ENCODE peak calls at places on chromosomes 5 and 9, in seven cellular contexts. H is A549, E is K562, Z is GM12878, N is IMR-90, Q is SK-N-SH, I is HepG2. J is an unnamed sample.
A peak's percentile ranks its signal among the peaks of the same experiment; 100 is the strongest.

GRCh38 chr5:180806351-180807011 is 3.9 kb upstream of the MGAT1 start:
- DNase-seq in H (no peak), E (no peak), Z (no peak), N (no peak), Q (no peak), I (no peak), J (no peak)

GRCh38 chr9:96140401-96141180 is 161.4 kb downstream of the HSD17B3 start:
- DNase-seq in H (no peak), E (no peak), Z (no peak), N (no peak), Q (no peak), I (no peak), J (no peak)

GRCh38 chr5:159975462-159976019 is 33.4 kb upstream of the TTC1 start:
- DNase-seq in H (peak; percentile 26), E (no peak), Z (no peak), N (peak; percentile 97), Q (peak; percentile 36), I (peak; percentile 6), J (no peak)

GRCh38 chr9:84538879-84539278 is 130.7 kb upstream of the NTRK2 start:
- DNase-seq in H (no peak), E (no peak), Z (no peak), N (no peak), Q (no peak), I (no peak), J (no peak)

GRCh38 chr5:88883566-88884434 is 816 bp upstream of the MEF2C start:
- DNase-seq in H (no peak), E (peak; percentile 47), Z (no peak), N (peak; percentile 79), Q (peak; percentile 69), I (no peak), J (peak; percentile 77)

GRCh38 chr9:132001550-132001949 is 78.1 kb downstream of the MED27 start:
- DNase-seq in H (no peak), E (no peak), Z (no peak), N (no peak), Q (no peak), I (no peak), J (no peak)

GRCh38 chr5:176612855-176613254 is 2.9 kb upstream of the GPRIN1 start:
- DNase-seq in H (no peak), E (no peak), Z (no peak), N (no peak), Q (no peak), I (no peak), J (no peak)

GRCh38 chr9:110767559-110768063 is 99.0 kb downstream of the MUSK start:
- DNase-seq in H (no peak), E (no peak), Z (no peak), N (peak; percentile 51), Q (no peak), I (no peak), J (no peak)

DNA sequence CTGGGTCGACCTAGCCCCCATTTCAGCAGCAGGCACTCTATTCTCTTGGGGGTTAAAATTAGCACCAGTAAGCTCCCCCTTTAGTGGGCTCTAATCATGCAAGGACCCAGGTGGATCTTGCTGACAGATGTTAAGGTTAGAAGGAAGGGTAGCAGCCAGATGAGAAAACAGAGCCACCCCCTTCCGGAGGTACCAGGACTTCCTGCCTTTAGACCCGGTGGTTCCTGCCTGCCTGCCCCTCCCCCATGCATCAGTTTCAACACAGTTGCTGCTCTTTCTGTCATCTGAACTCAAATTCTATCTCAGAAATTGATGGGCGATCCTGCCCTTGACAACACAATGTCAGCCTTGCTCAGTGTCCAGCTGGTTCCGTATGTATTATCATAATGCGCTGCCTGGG is 287.3 kb downstream of the EBF1 start:
- DNase-seq in H (no peak), E (no peak), Z (peak; percentile 51), N (no peak), Q (no peak), I (no peak), J (peak; percentile 48)
- TF ChIP-seq RFX5 in H (no peak), E (no peak), Z (no peak), N (no peak), Q (no peak), I (no peak), J (no peak)

GRCh38 chr5:139194486-139194885 is 3.7 kb downstream of the SIL1 start:
- DNase-seq in H (no peak), E (no peak), Z (no peak), N (no peak), Q (no peak), I (no peak), J (no peak)
- TF ChIP-seq RFX5 in H (no peak), E (no peak), Z (no peak), N (no peak), Q (no peak), I (no peak), J (no peak)

GRCh38 chr5:121744577-121744976 is 107.1 kb upstream of the FTMT start:
- DNase-seq in H (no peak), E (no peak), Z (no peak), N (no peak), Q (no peak), I (no peak), J (no peak)
- TF ChIP-seq RFX5 in H (no peak), E (no peak), Z (no peak), N (no peak), Q (no peak), I (no peak), J (no peak)

GRCh38 chr5:80569086-80569960 is 757 bp downstream of the ANKRD34B start:
- DNase-seq in H (no peak), E (no peak), Z (no peak), N (no peak), Q (peak; percentile 64), I (no peak), J (peak; percentile 77)

GRCh38 chr5:80569961-80570786 is at the start of gene ANKRD34B:
- DNase-seq in H (peak; percentile 29), E (peak; percentile 14), Z (no peak), N (no peak), Q (peak; percentile 79), I (no peak), J (peak; percentile 81)

GRCh38 chr5:80565330-80565729 is 4.8 kb downstream of the ANKRD34B start:
- DNase-seq in H (no peak), E (no peak), Z (no peak), N (no peak), Q (no peak), I (no peak), J (no peak)

GRCh38 chr5:80568251-80568650 is 1.8 kb downstream of the ANKRD34B start:
- DNase-seq in H (no peak), E (no peak), Z (no peak), N (no peak), Q (peak; percentile 17), I (no peak), J (no peak)

DNA sequence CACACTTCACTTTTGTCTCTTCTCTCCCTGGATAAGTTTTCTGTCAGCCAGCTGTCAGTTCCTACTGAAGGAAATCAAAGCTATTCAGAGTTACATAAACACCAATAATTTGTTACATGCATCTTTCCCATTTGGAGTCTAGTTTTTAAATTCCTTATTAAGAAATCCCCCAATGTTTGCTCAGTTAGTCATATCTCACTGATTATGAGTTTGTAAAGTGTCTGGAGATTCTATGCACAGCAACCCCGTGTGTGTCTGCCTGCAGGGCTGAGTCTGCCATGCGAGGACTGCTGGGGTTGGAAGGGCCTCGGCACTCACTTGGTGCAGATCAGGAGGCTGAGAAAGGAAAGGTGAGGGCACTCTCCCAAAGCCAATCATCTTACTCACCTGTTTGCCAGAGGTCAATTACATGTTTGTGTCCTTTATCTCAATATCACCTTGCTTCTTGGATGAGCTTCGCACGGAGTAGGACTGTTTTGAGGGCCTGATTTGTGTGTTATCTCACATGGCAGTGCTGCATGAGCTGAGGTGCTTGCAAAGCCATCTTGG is 3.3 kb downstream of the ANKRD34B start:
- DNase-seq in H (no peak), E (no peak), Z (no peak), N (no peak), Q (no peak), I (no peak), J (no peak)
- TF ChIP-seq RFX5 in H (no peak), E (no peak), Z (no peak), N (no peak), Q (no peak), I (no peak), J (no peak)

J was measured in H1.